ENCODE peak calls at places on chromosomes 12 and 14, in four cellular contexts. V is activated gamma-delta T cell, M is spleen, I is lung. W is an unnamed sample.

GRCh38 chr14:90695997-90696681 is 120.1 kb downstream of the TTC7B start:
- DNase-seq in V (no peak), M (no peak), I (no peak), W (no peak)

GRCh38 chr12:6451348-6452244 is at the start of gene TAPBPL:
- DNase-seq in V (peak), M (peak), I (peak), W (peak)

GRCh38 chr12:2244013-2244861 is 191.4 kb downstream of the CACNA1C start:
- DNase-seq in V (no peak), M (no peak), I (no peak), W (peak)

GRCh38 chr12:89344862-89345202 is 7.5 kb downstream of the DUSP6 start:
- DNase-seq in V (no peak), M (no peak), I (no peak), W (no peak)

GRCh38 chr14:27995688-27996087 is 770.9 kb upstream of the FOXG1 start:
- DNase-seq in V (no peak), M (no peak), I (no peak), W (peak)

GRCh38 chr12:9928607-9929006 is 3.6 kb downstream of the CLEC2A start:
- DNase-seq in V (no peak), M (no peak), I (no peak), W (no peak)

GRCh38 chr14:54818201-54819133 is 84.2 kb downstream of the GCH1 start:
- DNase-seq in V (no peak), M (no peak), I (no peak), W (peak)

GRCh38 chr14:80615831-80616230 is 325.7 kb downstream of the CEP128 start:
- DNase-seq in V (no peak), M (no peak), I (no peak), W (no peak)

GRCh38 chr14:95774265-95775160 is 60.6 kb upstream of the TCL1A start:
- DNase-seq in V (no peak), M (no peak), I (peak), W (no peak)

GRCh38 chr12:20798561-20798960 is 11.9 kb upstream of the SLCO1B3 start:
- DNase-seq in V (no peak), M (no peak), I (no peak), W (peak)

GRCh38 chr14:70073924-70074566 is 114.7 kb downstream of the SLC8A3 start:
- DNase-seq in V (no peak), M (no peak), I (peak), W (peak)

GRCh38 chr14:80456200-80456599 is 244.9 kb upstream of the DIO2 start:
- DNase-seq in V (no peak), M (no peak), I (no peak), W (no peak)

GRCh38 chr12:9198012-9198411 is 10.2 kb downstream of the PZP start:
- DNase-seq in V (no peak), M (no peak), I (no peak), W (no peak)

GRCh38 chr14:90175631-90176030 is 80.7 kb upstream of the PSMC1 start:
- DNase-seq in V (no peak), M (no peak), I (no peak), W (no peak)

GRCh38 chr12:70798016-70798768 is 122.3 kb downstream of the PTPRR start:
- DNase-seq in V (no peak), M (no peak), I (no peak), W (no peak)

GRCh38 chr12:9761407-9761736 is 671 bp upstream of the CD69 start:
- DNase-seq in V (no peak), M (no peak), I (no peak), W (no peak)

GRCh38 chr12:89414322-89414721 is 62.0 kb upstream of the DUSP6 start:
- DNase-seq in V (no peak), M (no peak), I (no peak), W (no peak)

GRCh38 chr14:74683406-74683805 is 29.5 kb downstream of the AREL1 start:
- DNase-seq in V (no peak), M (no peak), I (no peak), W (no peak)

GRCh38 chr14:105351410-105351809 is 36.9 kb downstream of the PACS2 start:
- DNase-seq in V (no peak), M (no peak), I (no peak), W (no peak)

GRCh38 chr14:80378084-80378483 is 166.8 kb upstream of the DIO2 start:
- DNase-seq in V (no peak), M (no peak), I (no peak), W (no peak)

GRCh38 chr14:91158091-91158790 is 44.4 kb downstream of the DGLUCY start:
- DNase-seq in V (no peak), M (no peak), I (peak), W (no peak)

GRCh38 chr14:26855051-26855753 is 257.4 kb upstream of the NOVA1 start:
- DNase-seq in V (no peak), M (no peak), I (no peak), W (no peak)

GRCh38 chr12:95216704-95217376 is 427 bp downstream of the FGD6 start:
- DNase-seq in V (no peak), M (no peak), I (no peak), W (peak)

GRCh38 chr12:12885060-12885792 is 6.1 kb upstream of the GPRC5A start:
- DNase-seq in V (no peak), M (no peak), I (no peak), W (no peak)

GRCh38 chr14:22579218-22579617 is 9.8 kb downstream of the DAD1 start:
- DNase-seq in V (no peak), M (no peak), I (no peak), W (no peak)

GRCh38 chr12:41521872-41522379 is 333.8 kb downstream of the PDZRN4 start:
- DNase-seq in V (no peak), M (no peak), I (no peak), W (no peak)

GRCh38 chr12:126874427-126875026 is 1392.4 kb upstream of the TMEM132C start:
- DNase-seq in V (peak), M (peak), I (peak), W (peak)

GRCh38 chr14:50062438-50063039 is 53.8 kb downstream of the VCPKMT start:
- DNase-seq in V (no peak), M (peak), I (no peak), W (no peak)

GRCh38 chr14:34858765-34859164 is 16.4 kb downstream of the BAZ1A start:
- DNase-seq in V (no peak), M (no peak), I (no peak), W (no peak)

GRCh38 chr12:95004610-95005009 is 1.1 kb upstream of the NDUFA12 start:
- DNase-seq in V (no peak), M (no peak), I (no peak), W (no peak)

GRCh38 chr14:102824832-102825231 is 47.6 kb downstream of the TRAF3 start:
- DNase-seq in V (no peak), M (no peak), I (no peak), W (no peak)

GRCh38 chr12:68180792-68181744 is 21.5 kb upstream of the IFNG start:
- DNase-seq in V (no peak), M (no peak), I (no peak), W (peak)

GRCh38 chr14:96986701-96987474 is 189.7 kb downstream of the VRK1 start:
- DNase-seq in V (no peak), M (no peak), I (no peak), W (no peak)

GRCh38 chr12:60106207-60106606 is 510.4 kb downstream of the SLC16A7 start:
- DNase-seq in V (no peak), M (no peak), I (no peak), W (no peak)

W was measured in NCI-H774.